ENCODE peak calls at places on chromosome 21, in eight cellular contexts. One of them, this sample, is unnamed.

GRCh38 chr21:42421018-42421793 is 17.5 kb downstream of the UBASH3A start:
- DNase-seq in GM23338: no peak
- DNase-seq in BE2C: no peak
- DNase-seq in AG09319: no peak
- DNase-seq in GM10248: no peak
- DNase-seq in RWPE2: no peak
- DNase-seq in D721Med: no peak
- DNase-seq in tibial nerve: no peak
- DNase-seq in this sample: peak

GRCh38 chr21:45479691-45480675 is 62.3 kb downstream of the SLC19A1 start:
- DNase-seq in GM23338: no peak
- DNase-seq in D721Med: no peak
- DNase-seq in GM10248: no peak
- DNase-seq in AG09319: no peak
- DNase-seq in RWPE2: no peak
- DNase-seq in tibial nerve: no peak
- DNase-seq in BE2C: no peak
- DNase-seq in this sample: peak

GRCh38 chr21:24545807-24546361 is 1061.4 kb downstream of the MRPL39 start:
- DNase-seq in GM10248: no peak
- DNase-seq in GM23338: no peak
- DNase-seq in RWPE2: no peak
- DNase-seq in tibial nerve: no peak
- DNase-seq in BE2C: no peak
- DNase-seq in AG09319: no peak
- DNase-seq in D721Med: no peak
- DNase-seq in this sample: no peak

GRCh38 chr21:41659791-41660560 is 106.9 kb downstream of the RIPK4 start:
- DNase-seq in RWPE2: peak
- DNase-seq in GM23338: no peak
- DNase-seq in D721Med: no peak
- DNase-seq in BE2C: no peak
- DNase-seq in AG09319: no peak
- DNase-seq in tibial nerve: peak
- DNase-seq in GM10248: no peak
- DNase-seq in this sample: no peak

GRCh38 chr21:32475162-32475812 is 62.8 kb downstream of the EVA1C start:
- DNase-seq in GM10248: no peak
- DNase-seq in GM23338: no peak
- DNase-seq in BE2C: no peak
- DNase-seq in tibial nerve: no peak
- DNase-seq in RWPE2: no peak
- DNase-seq in AG09319: peak
- DNase-seq in D721Med: no peak
- DNase-seq in this sample: no peak

GRCh38 chr21:29072873-29073221 is 601 bp downstream of the CCT8 start:
- DNase-seq in D721Med: no peak
- DNase-seq in RWPE2: no peak
- DNase-seq in GM10248: no peak
- DNase-seq in GM23338: peak
- DNase-seq in BE2C: peak
- DNase-seq in tibial nerve: no peak
- DNase-seq in AG09319: no peak
- DNase-seq in this sample: no peak

GRCh38 chr21:33314096-33314495 is 10.7 kb upstream of the IFNAR1 start:
- DNase-seq in BE2C: no peak
- DNase-seq in tibial nerve: no peak
- DNase-seq in AG09319: peak
- DNase-seq in GM10248: no peak
- DNase-seq in RWPE2: no peak
- DNase-seq in D721Med: no peak
- DNase-seq in GM23338: no peak
- DNase-seq in this sample: no peak

GRCh38 chr21:46009951-46010655 is 28.5 kb downstream of the COL6A1 start:
- DNase-seq in tibial nerve: no peak
- DNase-seq in RWPE2: no peak
- DNase-seq in AG09319: no peak
- DNase-seq in GM23338: no peak
- DNase-seq in BE2C: no peak
- DNase-seq in GM10248: no peak
- DNase-seq in D721Med: no peak
- DNase-seq in this sample: no peak

GRCh38 chr21:16418211-16418610 is 688.4 kb downstream of the USP25 start:
- DNase-seq in GM23338: no peak
- DNase-seq in tibial nerve: no peak
- DNase-seq in GM10248: no peak
- DNase-seq in AG09319: no peak
- DNase-seq in D721Med: no peak
- DNase-seq in BE2C: no peak
- DNase-seq in RWPE2: no peak
- DNase-seq in this sample: no peak

GRCh38 chr21:32403201-32403701 is 9.3 kb upstream of the EVA1C start:
- DNase-seq in tibial nerve: peak
- DNase-seq in AG09319: no peak
- DNase-seq in GM23338: peak
- DNase-seq in GM10248: peak
- DNase-seq in D721Med: no peak
- DNase-seq in RWPE2: no peak
- DNase-seq in BE2C: peak
- DNase-seq in this sample: peak

DNA sequence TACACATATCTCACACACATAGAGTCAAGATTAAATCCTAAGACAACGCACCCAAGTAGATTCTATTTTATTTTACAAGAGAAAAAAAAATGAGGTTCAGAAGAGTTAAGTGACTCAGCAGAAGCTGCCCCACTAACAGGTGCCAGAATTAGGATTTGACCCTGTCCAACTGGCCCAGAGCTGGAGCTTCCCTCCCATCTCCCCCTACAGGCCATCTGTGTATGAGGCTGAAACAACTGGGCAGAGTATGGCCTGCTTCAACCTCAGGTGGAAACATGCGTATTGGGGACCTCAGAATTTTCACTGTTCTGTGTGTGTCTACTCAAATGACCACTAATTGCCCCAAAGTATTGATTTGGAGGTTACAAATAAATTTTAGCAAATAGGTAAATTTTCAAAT is 29.9 kb downstream of the PSMG1 start:
- DNase-seq in tibial nerve: no peak
- DNase-seq in AG09319: no peak
- DNase-seq in RWPE2: no peak
- DNase-seq in D721Med: no peak
- DNase-seq in GM10248: no peak
- DNase-seq in GM23338: peak
- DNase-seq in BE2C: no peak
- DNase-seq in this sample: no peak
- TF ChIP-seq CTCF in tibial nerve: no peak
- TF ChIP-seq CTCF in AG09319: peak
- TF ChIP-seq CTCF in RWPE2: no peak
- TF ChIP-seq CTCF in D721Med: no peak
- TF ChIP-seq CTCF in GM10248: no peak
- TF ChIP-seq CTCF in GM23338: peak
- TF ChIP-seq CTCF in BE2C: peak
- TF ChIP-seq CTCF in this sample: no peak

GRCh38 chr21:27466175-27466574 is 499.3 kb upstream of the ADAMTS5 start:
- DNase-seq in GM23338: peak
- DNase-seq in GM10248: no peak
- DNase-seq in D721Med: no peak
- DNase-seq in BE2C: no peak
- DNase-seq in tibial nerve: no peak
- DNase-seq in RWPE2: no peak
- DNase-seq in AG09319: no peak
- DNase-seq in this sample: no peak
- TF ChIP-seq CTCF in GM23338: peak
- TF ChIP-seq CTCF in GM10248: no peak
- TF ChIP-seq CTCF in D721Med: no peak
- TF ChIP-seq CTCF in BE2C: no peak
- TF ChIP-seq CTCF in tibial nerve: no peak
- TF ChIP-seq CTCF in RWPE2: no peak
- TF ChIP-seq CTCF in AG09319: no peak
- TF ChIP-seq CTCF in this sample: no peak

DNA sequence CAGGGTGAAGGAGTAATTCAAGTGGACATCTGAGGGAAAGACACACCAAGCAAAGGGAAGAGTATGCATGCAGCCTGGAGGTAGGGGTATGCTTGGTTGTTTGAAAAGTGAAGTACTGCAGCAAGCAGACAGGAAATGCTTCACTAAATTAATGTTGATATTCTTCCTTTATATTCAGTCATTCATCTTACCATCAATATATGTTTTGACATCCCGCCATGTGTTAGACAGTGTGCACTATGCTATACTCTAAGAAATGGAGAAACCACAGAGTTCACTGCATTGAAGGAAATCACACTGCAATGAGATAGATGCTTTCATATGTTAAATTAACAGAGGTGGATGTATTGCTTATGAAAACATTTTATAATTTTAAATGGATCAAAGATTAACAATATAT is 82.9 kb downstream of the HSPA13 start:
- DNase-seq in BE2C: no peak
- DNase-seq in AG09319: no peak
- DNase-seq in GM10248: no peak
- DNase-seq in GM23338: no peak
- DNase-seq in D721Med: no peak
- DNase-seq in tibial nerve: no peak
- DNase-seq in RWPE2: no peak
- DNase-seq in this sample: no peak
- TF ChIP-seq CTCF in BE2C: no peak
- TF ChIP-seq CTCF in AG09319: no peak
- TF ChIP-seq CTCF in GM10248: no peak
- TF ChIP-seq CTCF in GM23338: no peak
- TF ChIP-seq CTCF in D721Med: no peak
- TF ChIP-seq CTCF in tibial nerve: no peak
- TF ChIP-seq CTCF in RWPE2: no peak
- TF ChIP-seq CTCF in this sample: no peak

GRCh38 chr21:34511787-34512451 is at the start of gene KCNE1:
- DNase-seq in AG09319: no peak
- DNase-seq in D721Med: no peak
- DNase-seq in GM10248: no peak
- DNase-seq in GM23338: no peak
- DNase-seq in BE2C: no peak
- DNase-seq in RWPE2: no peak
- DNase-seq in tibial nerve: peak
- DNase-seq in this sample: no peak

GRCh38 chr21:34511154-34511553 is 856 bp downstream of the KCNE1 start:
- DNase-seq in GM23338: no peak
- DNase-seq in GM10248: no peak
- DNase-seq in RWPE2: no peak
- DNase-seq in AG09319: no peak
- DNase-seq in D721Med: no peak
- DNase-seq in tibial nerve: no peak
- DNase-seq in BE2C: no peak
- DNase-seq in this sample: no peak

GRCh38 chr21:34513109-34513675 is 1.2 kb upstream of the KCNE1 start:
- DNase-seq in D721Med: peak
- DNase-seq in BE2C: no peak
- DNase-seq in tibial nerve: no peak
- DNase-seq in GM10248: no peak
- DNase-seq in AG09319: no peak
- DNase-seq in RWPE2: no peak
- DNase-seq in GM23338: no peak
- DNase-seq in this sample: no peak

GRCh38 chr21:34509151-34509550 is 2.9 kb downstream of the KCNE1 start:
- DNase-seq in BE2C: no peak
- DNase-seq in RWPE2: no peak
- DNase-seq in AG09319: no peak
- DNase-seq in GM23338: peak
- DNase-seq in GM10248: peak
- DNase-seq in tibial nerve: no peak
- DNase-seq in D721Med: no peak
- DNase-seq in this sample: peak

DNA sequence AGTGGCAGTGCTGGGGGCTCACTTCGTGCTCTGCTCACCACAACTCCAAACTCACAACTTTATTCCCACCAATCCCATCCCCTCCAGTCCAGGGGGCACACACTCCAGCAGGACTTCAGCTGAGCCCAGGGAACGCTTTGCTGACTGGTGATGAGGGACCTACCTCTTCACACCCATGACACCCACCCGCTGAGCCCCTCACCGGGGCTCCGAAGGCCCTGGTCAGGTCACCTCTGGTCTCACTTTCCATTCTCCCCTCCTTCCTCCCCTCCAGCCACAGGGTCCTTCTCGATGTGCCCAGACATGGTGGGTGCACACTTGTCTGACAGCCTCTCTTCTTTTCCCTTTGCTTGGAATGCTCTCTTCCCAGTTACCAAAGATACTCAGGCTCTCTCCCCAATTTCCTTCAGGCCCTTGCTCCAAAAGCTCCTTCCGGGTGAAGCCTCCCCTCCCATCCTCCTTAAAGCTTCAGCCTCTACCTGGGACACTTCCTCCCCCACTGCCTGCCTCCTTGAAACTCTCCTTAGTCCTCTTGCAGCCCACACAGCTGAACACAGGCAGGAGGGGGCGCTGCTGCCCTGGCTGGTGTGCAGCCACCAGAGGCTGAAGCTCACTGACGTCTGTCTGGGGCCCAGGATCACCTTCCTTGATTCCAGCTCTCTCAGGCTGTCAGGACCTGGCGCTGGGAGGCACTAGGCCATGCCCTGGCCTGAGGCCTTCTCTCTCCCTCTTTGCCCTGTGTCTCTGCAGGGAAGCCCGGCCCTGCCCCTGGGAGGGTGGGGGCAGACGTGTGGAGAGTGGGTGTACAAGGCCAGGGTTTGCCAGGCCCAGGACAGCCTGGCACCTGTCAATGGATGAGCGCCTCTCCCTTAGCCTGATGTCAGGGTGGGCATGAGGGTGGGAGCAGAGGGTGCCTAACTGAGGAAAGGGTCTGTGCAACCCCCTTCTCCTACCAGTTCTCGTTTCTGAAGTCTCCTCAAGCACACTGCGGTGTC is 1.6 kb downstream of the KCNE1 start:
- DNase-seq in BE2C: peak
- DNase-seq in GM10248: peak
- DNase-seq in AG09319: peak
- DNase-seq in tibial nerve: peak
- DNase-seq in GM23338: peak
- DNase-seq in D721Med: no peak
- DNase-seq in RWPE2: no peak
- DNase-seq in this sample: peak
- TF ChIP-seq CTCF in BE2C: peak
- TF ChIP-seq CTCF in GM10248: peak
- TF ChIP-seq CTCF in AG09319: peak
- TF ChIP-seq CTCF in tibial nerve: peak
- TF ChIP-seq CTCF in GM23338: peak
- TF ChIP-seq CTCF in D721Med: peak
- TF ChIP-seq CTCF in RWPE2: peak
- TF ChIP-seq CTCF in this sample: peak

This sample was measured in activated CD8-positive, alpha-beta T cell treated with anti-CD3 and anti-CD28 coated beads for 36 hours.